ENCODE peak calls at places on chromosomes 2 and 18, in ten cellular contexts. One of them, this sample, is unnamed.

GRCh38 chr2:240630771-240631560 is 5.7 kb downstream of the GPR35 start:
- DNase-seq in AG09319: no peak
- DNase-seq in esophagus muscularis mucosa: no peak
- DNase-seq in breast epithelium: no peak
- DNase-seq in ascending aorta: peak
- DNase-seq in stomach: no peak
- DNase-seq in A549: no peak
- DNase-seq in Peyer's patch: no peak
- DNase-seq in CD4-positive, alpha-beta T cell: no peak
- DNase-seq in BJ: no peak
- DNase-seq in this sample: no peak

GRCh38 chr2:112630268-112630667 is 15.5 kb upstream of the SLC20A1 start:
- DNase-seq in CD4-positive, alpha-beta T cell: no peak
- DNase-seq in A549: no peak
- DNase-seq in BJ: no peak
- DNase-seq in ascending aorta: peak
- DNase-seq in esophagus muscularis mucosa: peak
- DNase-seq in breast epithelium: no peak
- DNase-seq in stomach: no peak
- DNase-seq in Peyer's patch: no peak
- DNase-seq in AG09319: no peak
- DNase-seq in this sample: no peak

GRCh38 chr2:36184848-36185247 is 170.7 kb upstream of the CRIM1 start:
- DNase-seq in CD4-positive, alpha-beta T cell: no peak
- DNase-seq in BJ: no peak
- DNase-seq in Peyer's patch: no peak
- DNase-seq in breast epithelium: no peak
- DNase-seq in ascending aorta: no peak
- DNase-seq in A549: no peak
- DNase-seq in stomach: no peak
- DNase-seq in esophagus muscularis mucosa: no peak
- DNase-seq in AG09319: no peak
- DNase-seq in this sample: no peak

GRCh38 chr2:31253344-31254155 is 19.6 kb downstream of the EHD3 start:
- DNase-seq in AG09319: no peak
- DNase-seq in Peyer's patch: no peak
- DNase-seq in stomach: no peak
- DNase-seq in ascending aorta: no peak
- DNase-seq in breast epithelium: no peak
- DNase-seq in esophagus muscularis mucosa: no peak
- DNase-seq in BJ: no peak
- DNase-seq in A549: no peak
- DNase-seq in CD4-positive, alpha-beta T cell: no peak
- DNase-seq in this sample: no peak

GRCh38 chr2:230410861-230411464 is 5.0 kb upstream of the SP100 start:
- DNase-seq in stomach: no peak
- DNase-seq in esophagus muscularis mucosa: peak
- DNase-seq in CD4-positive, alpha-beta T cell: no peak
- DNase-seq in ascending aorta: no peak
- DNase-seq in AG09319: no peak
- DNase-seq in breast epithelium: no peak
- DNase-seq in BJ: no peak
- DNase-seq in A549: no peak
- DNase-seq in Peyer's patch: no peak
- DNase-seq in this sample: no peak

GRCh38 chr2:44559108-44559507 is 197.4 kb downstream of the CAMKMT start:
- DNase-seq in ascending aorta: no peak
- DNase-seq in CD4-positive, alpha-beta T cell: no peak
- DNase-seq in esophagus muscularis mucosa: no peak
- DNase-seq in stomach: no peak
- DNase-seq in BJ: no peak
- DNase-seq in AG09319: no peak
- DNase-seq in breast epithelium: no peak
- DNase-seq in A549: no peak
- DNase-seq in Peyer's patch: no peak
- DNase-seq in this sample: no peak

GRCh38 chr2:1855150-1855549 is 110.8 kb upstream of the PXDN start:
- DNase-seq in breast epithelium: no peak
- DNase-seq in CD4-positive, alpha-beta T cell: no peak
- DNase-seq in AG09319: no peak
- DNase-seq in A549: no peak
- DNase-seq in BJ: no peak
- DNase-seq in ascending aorta: peak
- DNase-seq in esophagus muscularis mucosa: no peak
- DNase-seq in stomach: no peak
- DNase-seq in Peyer's patch: no peak
- DNase-seq in this sample: no peak

GRCh38 chr2:235669983-235670962 is 176.4 kb downstream of the AGAP1 start:
- DNase-seq in BJ: no peak
- DNase-seq in Peyer's patch: no peak
- DNase-seq in AG09319: peak
- DNase-seq in stomach: peak
- DNase-seq in CD4-positive, alpha-beta T cell: no peak
- DNase-seq in A549: peak
- DNase-seq in breast epithelium: peak
- DNase-seq in esophagus muscularis mucosa: no peak
- DNase-seq in ascending aorta: no peak
- DNase-seq in this sample: no peak

GRCh38 chr2:42459296-42459695 is 34.5 kb downstream of the KCNG3 start:
- DNase-seq in ascending aorta: no peak
- DNase-seq in esophagus muscularis mucosa: no peak
- DNase-seq in CD4-positive, alpha-beta T cell: no peak
- DNase-seq in A549: no peak
- DNase-seq in stomach: no peak
- DNase-seq in BJ: no peak
- DNase-seq in breast epithelium: no peak
- DNase-seq in AG09319: no peak
- DNase-seq in Peyer's patch: no peak
- DNase-seq in this sample: no peak

GRCh38 chr2:42452545-42452944 is 41.2 kb downstream of the KCNG3 start:
- DNase-seq in esophagus muscularis mucosa: no peak
- DNase-seq in breast epithelium: no peak
- DNase-seq in A549: no peak
- DNase-seq in stomach: no peak
- DNase-seq in CD4-positive, alpha-beta T cell: no peak
- DNase-seq in ascending aorta: no peak
- DNase-seq in AG09319: no peak
- DNase-seq in BJ: no peak
- DNase-seq in Peyer's patch: no peak
- DNase-seq in this sample: no peak

GRCh38 chr2:42456126-42456839 is 37.5 kb downstream of the KCNG3 start:
- DNase-seq in BJ: no peak
- DNase-seq in ascending aorta: no peak
- DNase-seq in esophagus muscularis mucosa: no peak
- DNase-seq in breast epithelium: no peak
- DNase-seq in AG09319: no peak
- DNase-seq in Peyer's patch: no peak
- DNase-seq in stomach: no peak
- DNase-seq in CD4-positive, alpha-beta T cell: no peak
- DNase-seq in A549: no peak
- DNase-seq in this sample: no peak

GRCh38 chr2:42458396-42458795 is 35.4 kb downstream of the KCNG3 start:
- DNase-seq in breast epithelium: no peak
- DNase-seq in AG09319: no peak
- DNase-seq in stomach: no peak
- DNase-seq in esophagus muscularis mucosa: no peak
- DNase-seq in ascending aorta: no peak
- DNase-seq in Peyer's patch: no peak
- DNase-seq in A549: no peak
- DNase-seq in BJ: no peak
- DNase-seq in CD4-positive, alpha-beta T cell: no peak
- DNase-seq in this sample: no peak

DNA sequence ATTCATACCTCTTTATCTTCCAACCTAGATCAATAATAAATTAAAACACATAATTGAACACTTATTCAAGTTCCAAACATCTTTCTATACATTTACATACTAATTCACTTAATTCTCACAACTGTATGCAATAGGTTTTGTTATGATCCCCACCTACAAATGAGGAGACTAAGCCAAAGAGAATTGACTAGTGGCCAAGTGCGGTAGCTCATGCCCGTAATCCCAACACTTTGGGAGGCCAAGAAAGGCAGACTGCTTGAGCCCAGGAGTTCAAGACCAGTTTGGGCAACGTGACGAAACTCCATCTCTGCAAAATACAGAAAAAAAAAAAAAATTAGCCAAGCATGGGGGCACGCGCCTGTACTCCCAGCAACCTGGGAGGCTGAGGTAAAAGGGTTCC is 36.8 kb downstream of the KCNG3 start:
- DNase-seq in breast epithelium: no peak
- DNase-seq in A549: no peak
- DNase-seq in AG09319: no peak
- DNase-seq in Peyer's patch: no peak
- DNase-seq in esophagus muscularis mucosa: no peak
- DNase-seq in CD4-positive, alpha-beta T cell: no peak
- DNase-seq in BJ: no peak
- DNase-seq in ascending aorta: no peak
- DNase-seq in stomach: no peak
- DNase-seq in this sample: no peak
- TF ChIP-seq CTCF in breast epithelium: no peak
- TF ChIP-seq CTCF in A549: no peak
- TF ChIP-seq CTCF in AG09319: no peak
- TF ChIP-seq CTCF in Peyer's patch: no peak
- TF ChIP-seq CTCF in esophagus muscularis mucosa: no peak
- TF ChIP-seq CTCF in CD4-positive, alpha-beta T cell: no peak
- TF ChIP-seq CTCF in BJ: no peak
- TF ChIP-seq CTCF in ascending aorta: no peak
- TF ChIP-seq CTCF in stomach: no peak
- TF ChIP-seq CTCF in this sample: no peak

GRCh38 chr18:74329688-74330205 is 14.1 kb downstream of the C18orf63 start:
- DNase-seq in stomach: no peak
- DNase-seq in AG09319: no peak
- DNase-seq in breast epithelium: no peak
- DNase-seq in esophagus muscularis mucosa: no peak
- DNase-seq in Peyer's patch: no peak
- DNase-seq in CD4-positive, alpha-beta T cell: no peak
- DNase-seq in BJ: no peak
- DNase-seq in A549: no peak
- DNase-seq in ascending aorta: no peak
- DNase-seq in this sample: no peak

GRCh38 chr18:74334242-74334893 is 18.7 kb downstream of the C18orf63 start:
- DNase-seq in CD4-positive, alpha-beta T cell: no peak
- DNase-seq in A549: no peak
- DNase-seq in breast epithelium: no peak
- DNase-seq in Peyer's patch: no peak
- DNase-seq in esophagus muscularis mucosa: no peak
- DNase-seq in ascending aorta: no peak
- DNase-seq in stomach: no peak
- DNase-seq in AG09319: no peak
- DNase-seq in BJ: no peak
- DNase-seq in this sample: no peak

GRCh38 chr18:74328196-74328595 is 12.6 kb downstream of the C18orf63 start:
- DNase-seq in A549: no peak
- DNase-seq in esophagus muscularis mucosa: no peak
- DNase-seq in CD4-positive, alpha-beta T cell: no peak
- DNase-seq in AG09319: no peak
- DNase-seq in stomach: no peak
- DNase-seq in ascending aorta: no peak
- DNase-seq in Peyer's patch: no peak
- DNase-seq in breast epithelium: no peak
- DNase-seq in BJ: peak
- DNase-seq in this sample: no peak

GRCh38 chr18:74333091-74333490 is 17.5 kb downstream of the C18orf63 start:
- DNase-seq in BJ: no peak
- DNase-seq in AG09319: no peak
- DNase-seq in esophagus muscularis mucosa: no peak
- DNase-seq in CD4-positive, alpha-beta T cell: no peak
- DNase-seq in A549: no peak
- DNase-seq in breast epithelium: no peak
- DNase-seq in Peyer's patch: no peak
- DNase-seq in stomach: no peak
- DNase-seq in ascending aorta: no peak
- DNase-seq in this sample: no peak

GRCh38 chr18:74331404-74331803 is 15.8 kb downstream of the C18orf63 start:
- DNase-seq in stomach: no peak
- DNase-seq in esophagus muscularis mucosa: no peak
- DNase-seq in A549: peak
- DNase-seq in BJ: peak
- DNase-seq in AG09319: no peak
- DNase-seq in Peyer's patch: no peak
- DNase-seq in ascending aorta: no peak
- DNase-seq in breast epithelium: no peak
- DNase-seq in CD4-positive, alpha-beta T cell: no peak
- DNase-seq in this sample: no peak
- TF ChIP-seq CTCF in stomach: no peak
- TF ChIP-seq CTCF in esophagus muscularis mucosa: peak
- TF ChIP-seq CTCF in A549: peak
- TF ChIP-seq CTCF in BJ: peak
- TF ChIP-seq CTCF in AG09319: peak
- TF ChIP-seq CTCF in Peyer's patch: peak
- TF ChIP-seq CTCF in ascending aorta: no peak
- TF ChIP-seq CTCF in breast epithelium: no peak
- TF ChIP-seq CTCF in CD4-positive, alpha-beta T cell: no peak
- TF ChIP-seq CTCF in this sample: peak

DNA sequence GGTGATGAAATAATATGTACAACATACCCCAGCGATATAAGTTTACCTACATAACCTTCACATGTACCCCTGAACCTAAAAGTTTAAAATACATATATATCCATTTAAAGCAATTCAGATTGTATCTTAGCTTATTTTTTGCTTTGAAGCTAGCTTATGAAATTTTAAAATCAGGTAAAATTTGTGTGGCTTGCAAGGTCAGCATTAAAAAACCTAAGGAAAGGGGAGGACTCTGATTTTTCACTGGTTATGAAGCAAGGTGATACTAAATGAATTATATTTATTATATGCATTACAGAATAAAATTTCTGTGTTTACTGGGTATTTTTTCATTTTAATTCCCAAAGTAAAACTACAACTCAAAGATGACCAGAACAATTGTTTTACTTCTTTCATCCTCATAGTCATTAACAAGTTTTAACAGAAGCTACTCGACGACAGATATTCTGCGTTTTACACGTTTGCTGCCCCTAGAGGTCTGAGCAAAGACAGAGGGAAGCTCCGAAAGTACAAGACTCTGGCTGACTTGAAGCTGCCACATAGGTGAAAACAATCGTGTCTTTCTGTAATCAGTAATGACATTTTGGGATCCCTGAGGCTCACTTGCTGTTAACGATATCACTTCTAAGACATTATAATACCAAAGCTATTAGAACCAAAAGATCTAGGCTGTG is 17.1 kb downstream of the PKP4 start:
- DNase-seq in Peyer's patch: no peak
- DNase-seq in BJ: no peak
- DNase-seq in esophagus muscularis mucosa: no peak
- DNase-seq in breast epithelium: no peak
- DNase-seq in A549: no peak
- DNase-seq in ascending aorta: no peak
- DNase-seq in AG09319: no peak
- DNase-seq in CD4-positive, alpha-beta T cell: no peak
- DNase-seq in stomach: no peak
- DNase-seq in this sample: no peak
- TF ChIP-seq CTCF in Peyer's patch: no peak
- TF ChIP-seq CTCF in BJ: no peak
- TF ChIP-seq CTCF in esophagus muscularis mucosa: peak
- TF ChIP-seq CTCF in breast epithelium: no peak
- TF ChIP-seq CTCF in A549: no peak
- TF ChIP-seq CTCF in ascending aorta: no peak
- TF ChIP-seq CTCF in AG09319: no peak
- TF ChIP-seq CTCF in CD4-positive, alpha-beta T cell: no peak
- TF ChIP-seq CTCF in stomach: no peak
- TF ChIP-seq CTCF in this sample: no peak

GRCh38 chr18:34870916-34871315 is 160.8 kb downstream of the DTNA start:
- DNase-seq in CD4-positive, alpha-beta T cell: no peak
- DNase-seq in breast epithelium: no peak
- DNase-seq in stomach: no peak
- DNase-seq in AG09319: no peak
- DNase-seq in Peyer's patch: no peak
- DNase-seq in esophagus muscularis mucosa: no peak
- DNase-seq in A549: no peak
- DNase-seq in BJ: no peak
- DNase-seq in ascending aorta: no peak
- DNase-seq in this sample: no peak

GRCh38 chr18:34864836-34865497 is 154.9 kb downstream of the DTNA start:
- DNase-seq in esophagus muscularis mucosa: no peak
- DNase-seq in ascending aorta: no peak
- DNase-seq in BJ: no peak
- DNase-seq in stomach: no peak
- DNase-seq in AG09319: no peak
- DNase-seq in CD4-positive, alpha-beta T cell: no peak
- DNase-seq in breast epithelium: no peak
- DNase-seq in A549: no peak
- DNase-seq in Peyer's patch: no peak
- DNase-seq in this sample: no peak

GRCh38 chr18:34866310-34866709 is 156.2 kb downstream of the DTNA start:
- DNase-seq in AG09319: no peak
- DNase-seq in CD4-positive, alpha-beta T cell: no peak
- DNase-seq in A549: no peak
- DNase-seq in ascending aorta: no peak
- DNase-seq in BJ: no peak
- DNase-seq in stomach: no peak
- DNase-seq in breast epithelium: no peak
- DNase-seq in Peyer's patch: no peak
- DNase-seq in esophagus muscularis mucosa: no peak
- DNase-seq in this sample: no peak

GRCh38 chr18:34867520-34867919 is 157.4 kb downstream of the DTNA start:
- DNase-seq in A549: no peak
- DNase-seq in breast epithelium: no peak
- DNase-seq in esophagus muscularis mucosa: no peak
- DNase-seq in ascending aorta: peak
- DNase-seq in CD4-positive, alpha-beta T cell: no peak
- DNase-seq in AG09319: no peak
- DNase-seq in Peyer's patch: no peak
- DNase-seq in BJ: no peak
- DNase-seq in stomach: no peak
- DNase-seq in this sample: no peak

GRCh38 chr18:34866739-34867138 is 156.6 kb downstream of the DTNA start:
- DNase-seq in BJ: no peak
- DNase-seq in A549: no peak
- DNase-seq in breast epithelium: no peak
- DNase-seq in ascending aorta: no peak
- DNase-seq in Peyer's patch: no peak
- DNase-seq in esophagus muscularis mucosa: no peak
- DNase-seq in stomach: no peak
- DNase-seq in AG09319: no peak
- DNase-seq in CD4-positive, alpha-beta T cell: no peak
- DNase-seq in this sample: no peak
- TF ChIP-seq CTCF in BJ: peak
- TF ChIP-seq CTCF in A549: peak
- TF ChIP-seq CTCF in breast epithelium: no peak
- TF ChIP-seq CTCF in ascending aorta: peak
- TF ChIP-seq CTCF in Peyer's patch: peak
- TF ChIP-seq CTCF in esophagus muscularis mucosa: peak
- TF ChIP-seq CTCF in stomach: peak
- TF ChIP-seq CTCF in AG09319: peak
- TF ChIP-seq CTCF in CD4-positive, alpha-beta T cell: peak
- TF ChIP-seq CTCF in this sample: peak